ENCODE peak calls at places on chromosomes 2 and 18, in nine cellular contexts. One of them, this sample, is unnamed.

GRCh38 chr2:237955640-237956401 is 11.0 kb upstream of the UBE2F start:
- DNase-seq in iris pigment epithelial cell: no peak
- DNase-seq in HEK293T: no peak
- DNase-seq in cardiac muscle cell: no peak
- DNase-seq in BE2C: no peak
- DNase-seq in lower lobe of right lung: no peak
- DNase-seq in endothelial cell: no peak
- DNase-seq in AG08396: peak; percentile 52
- DNase-seq in H7: peak; percentile 85
- DNase-seq in this sample: no peak

GRCh38 chr2:30417253-30417652 is 29.8 kb upstream of the LCLAT1 start:
- DNase-seq in cardiac muscle cell: no peak
- DNase-seq in BE2C: no peak
- DNase-seq in H7: peak; percentile 38
- DNase-seq in lower lobe of right lung: no peak
- DNase-seq in HEK293T: no peak
- DNase-seq in AG08396: peak; percentile 34
- DNase-seq in iris pigment epithelial cell: peak; percentile 29
- DNase-seq in endothelial cell: no peak
- DNase-seq in this sample: peak; percentile 59

GRCh38 chr2:181813963-181814565 is 77.5 kb upstream of the ITPRID2 start:
- DNase-seq in iris pigment epithelial cell: peak; percentile 91
- DNase-seq in AG08396: peak; percentile 16
- DNase-seq in BE2C: no peak
- DNase-seq in cardiac muscle cell: no peak
- DNase-seq in H7: no peak
- DNase-seq in lower lobe of right lung: no peak
- DNase-seq in endothelial cell: no peak
- DNase-seq in HEK293T: no peak
- DNase-seq in this sample: no peak

GRCh38 chr2:150020221-150020620 is 432.6 kb upstream of the MMADHC start:
- DNase-seq in H7: no peak
- DNase-seq in lower lobe of right lung: no peak
- DNase-seq in AG08396: no peak
- DNase-seq in HEK293T: no peak
- DNase-seq in BE2C: no peak
- DNase-seq in endothelial cell: no peak
- DNase-seq in iris pigment epithelial cell: no peak
- DNase-seq in cardiac muscle cell: no peak
- DNase-seq in this sample: no peak

GRCh38 chr2:173983414-173983871 is 18.3 kb upstream of the SP3 start:
- DNase-seq in BE2C: no peak
- DNase-seq in iris pigment epithelial cell: no peak
- DNase-seq in H7: no peak
- DNase-seq in AG08396: no peak
- DNase-seq in lower lobe of right lung: no peak
- DNase-seq in endothelial cell: no peak
- DNase-seq in HEK293T: no peak
- DNase-seq in cardiac muscle cell: no peak
- DNase-seq in this sample: no peak

GRCh38 chr2:218429951-218430692 is 11.2 kb downstream of the VIL1 start:
- DNase-seq in cardiac muscle cell: no peak
- DNase-seq in endothelial cell: no peak
- DNase-seq in iris pigment epithelial cell: no peak
- DNase-seq in lower lobe of right lung: peak; percentile 20
- DNase-seq in BE2C: peak; percentile 46
- DNase-seq in AG08396: no peak
- DNase-seq in H7: peak; percentile 49
- DNase-seq in HEK293T: no peak
- DNase-seq in this sample: no peak

GRCh38 chr2:187541086-187542085 is 12.8 kb downstream of the TFPI start:
- DNase-seq in HEK293T: no peak
- DNase-seq in lower lobe of right lung: no peak
- DNase-seq in AG08396: peak; percentile 39
- DNase-seq in BE2C: no peak
- DNase-seq in H7: no peak
- DNase-seq in cardiac muscle cell: no peak
- DNase-seq in iris pigment epithelial cell: peak; percentile 97
- DNase-seq in endothelial cell: no peak
- DNase-seq in this sample: no peak

GRCh38 chr2:198042189-198042588 is 237.8 kb downstream of the PLCL1 start:
- DNase-seq in HEK293T: no peak
- DNase-seq in AG08396: no peak
- DNase-seq in iris pigment epithelial cell: no peak
- DNase-seq in lower lobe of right lung: no peak
- DNase-seq in endothelial cell: no peak
- DNase-seq in H7: no peak
- DNase-seq in cardiac muscle cell: no peak
- DNase-seq in BE2C: no peak
- DNase-seq in this sample: no peak

GRCh38 chr2:175039031-175039430 is 33.9 kb upstream of the CHN1 start:
- DNase-seq in endothelial cell: no peak
- DNase-seq in iris pigment epithelial cell: no peak
- DNase-seq in HEK293T: no peak
- DNase-seq in cardiac muscle cell: no peak
- DNase-seq in lower lobe of right lung: no peak
- DNase-seq in BE2C: no peak
- DNase-seq in AG08396: no peak
- DNase-seq in H7: no peak
- DNase-seq in this sample: no peak

GRCh38 chr2:76008001-76008702 is 297.4 kb upstream of the GCFC2 start:
- DNase-seq in iris pigment epithelial cell: no peak
- DNase-seq in AG08396: no peak
- DNase-seq in H7: no peak
- DNase-seq in endothelial cell: no peak
- DNase-seq in HEK293T: no peak
- DNase-seq in lower lobe of right lung: peak; percentile 45
- DNase-seq in BE2C: peak; percentile 64
- DNase-seq in cardiac muscle cell: peak; percentile 16
- DNase-seq in this sample: no peak

GRCh38 chr2:231573096-231573495 is 19.6 kb upstream of the TEX44 start:
- DNase-seq in H7: no peak
- DNase-seq in HEK293T: no peak
- DNase-seq in endothelial cell: no peak
- DNase-seq in AG08396: no peak
- DNase-seq in BE2C: no peak
- DNase-seq in cardiac muscle cell: no peak
- DNase-seq in iris pigment epithelial cell: no peak
- DNase-seq in lower lobe of right lung: no peak
- DNase-seq in this sample: no peak

GRCh38 chr2:1593371-1594205 is 150.7 kb downstream of the PXDN start:
- DNase-seq in HEK293T: no peak
- DNase-seq in BE2C: peak; percentile 85
- DNase-seq in iris pigment epithelial cell: peak; percentile 88
- DNase-seq in H7: peak; percentile 70
- DNase-seq in endothelial cell: no peak
- DNase-seq in cardiac muscle cell: peak; percentile 61
- DNase-seq in AG08396: peak; percentile 82
- DNase-seq in lower lobe of right lung: peak; percentile 43
- DNase-seq in this sample: no peak

GRCh38 chr2:39119732-39120520 is 925 bp downstream of the SOS1 start:
- DNase-seq in cardiac muscle cell: peak; percentile 79
- DNase-seq in endothelial cell: peak; percentile 54
- DNase-seq in HEK293T: peak; percentile 61
- DNase-seq in AG08396: peak; percentile 76
- DNase-seq in H7: peak; percentile 46
- DNase-seq in iris pigment epithelial cell: peak; percentile 68
- DNase-seq in lower lobe of right lung: peak; percentile 68
- DNase-seq in BE2C: peak; percentile 76
- DNase-seq in this sample: peak; percentile 32

GRCh38 chr2:126915903-126916302 is 17.2 kb downstream of the TEX51 start:
- DNase-seq in AG08396: no peak
- DNase-seq in BE2C: no peak
- DNase-seq in lower lobe of right lung: no peak
- DNase-seq in cardiac muscle cell: no peak
- DNase-seq in endothelial cell: no peak
- DNase-seq in H7: no peak
- DNase-seq in HEK293T: no peak
- DNase-seq in iris pigment epithelial cell: no peak
- DNase-seq in this sample: no peak

GRCh38 chr2:88828397-88829137 is 137.1 kb downstream of the RPIA start:
- DNase-seq in HEK293T: no peak
- DNase-seq in lower lobe of right lung: peak; percentile 48
- DNase-seq in BE2C: no peak
- DNase-seq in AG08396: no peak
- DNase-seq in cardiac muscle cell: no peak
- DNase-seq in iris pigment epithelial cell: peak; percentile 31
- DNase-seq in H7: no peak
- DNase-seq in endothelial cell: no peak
- DNase-seq in this sample: peak; percentile 56

GRCh38 chr2:168884990-168885389 is 5.2 kb downstream of the SPC25 start:
- DNase-seq in HEK293T: no peak
- DNase-seq in lower lobe of right lung: no peak
- DNase-seq in endothelial cell: no peak
- DNase-seq in AG08396: no peak
- DNase-seq in H7: no peak
- DNase-seq in BE2C: no peak
- DNase-seq in iris pigment epithelial cell: peak; percentile 12
- DNase-seq in cardiac muscle cell: no peak
- DNase-seq in this sample: no peak

GRCh38 chr2:216221806-216222205 is 112.7 kb downstream of the XRCC5 start:
- DNase-seq in iris pigment epithelial cell: peak; percentile 61
- DNase-seq in AG08396: peak; percentile 22
- DNase-seq in endothelial cell: no peak
- DNase-seq in BE2C: no peak
- DNase-seq in lower lobe of right lung: no peak
- DNase-seq in H7: no peak
- DNase-seq in HEK293T: no peak
- DNase-seq in cardiac muscle cell: no peak
- DNase-seq in this sample: no peak

GRCh38 chr2:138641277-138641676 is 138.9 kb downstream of the NXPH2 start:
- DNase-seq in BE2C: no peak
- DNase-seq in H7: no peak
- DNase-seq in lower lobe of right lung: no peak
- DNase-seq in HEK293T: no peak
- DNase-seq in AG08396: no peak
- DNase-seq in iris pigment epithelial cell: no peak
- DNase-seq in cardiac muscle cell: peak; percentile 57
- DNase-seq in endothelial cell: no peak
- DNase-seq in this sample: no peak

GRCh38 chr2:211455225-211455841 is 898.9 kb downstream of the CPS1 start:
- DNase-seq in HEK293T: peak; percentile 42
- DNase-seq in lower lobe of right lung: no peak
- DNase-seq in AG08396: peak; percentile 38
- DNase-seq in BE2C: peak; percentile 49
- DNase-seq in cardiac muscle cell: peak; percentile 61
- DNase-seq in H7: no peak
- DNase-seq in endothelial cell: peak; percentile 53
- DNase-seq in iris pigment epithelial cell: peak; percentile 34
- DNase-seq in this sample: no peak

GRCh38 chr2:74991977-74992376 is 33.5 kb downstream of the POLE4 start:
- DNase-seq in iris pigment epithelial cell: peak; percentile 73
- DNase-seq in BE2C: no peak
- DNase-seq in HEK293T: no peak
- DNase-seq in AG08396: peak; percentile 20
- DNase-seq in cardiac muscle cell: peak; percentile 31
- DNase-seq in endothelial cell: no peak
- DNase-seq in H7: no peak
- DNase-seq in lower lobe of right lung: no peak
- DNase-seq in this sample: no peak

GRCh38 chr2:62760555-62760954 is 55.0 kb downstream of the EHBP1 start:
- DNase-seq in endothelial cell: no peak
- DNase-seq in HEK293T: no peak
- DNase-seq in cardiac muscle cell: no peak
- DNase-seq in BE2C: no peak
- DNase-seq in lower lobe of right lung: no peak
- DNase-seq in H7: no peak
- DNase-seq in iris pigment epithelial cell: peak; percentile 78
- DNase-seq in AG08396: peak; percentile 24
- DNase-seq in this sample: no peak

GRCh38 chr2:114805195-114805594 is 362.8 kb downstream of the DPP10 start:
- DNase-seq in HEK293T: no peak
- DNase-seq in BE2C: no peak
- DNase-seq in endothelial cell: no peak
- DNase-seq in cardiac muscle cell: no peak
- DNase-seq in lower lobe of right lung: no peak
- DNase-seq in AG08396: no peak
- DNase-seq in H7: no peak
- DNase-seq in iris pigment epithelial cell: no peak
- DNase-seq in this sample: no peak

GRCh38 chr2:101150306-101151140 is 659 bp downstream of the TBC1D8 start:
- DNase-seq in cardiac muscle cell: peak; percentile 56
- DNase-seq in H7: peak; percentile 86
- DNase-seq in endothelial cell: peak; percentile 45
- DNase-seq in AG08396: peak; percentile 65
- DNase-seq in HEK293T: peak; percentile 39
- DNase-seq in BE2C: peak; percentile 25
- DNase-seq in lower lobe of right lung: peak; percentile 61
- DNase-seq in iris pigment epithelial cell: no peak
- DNase-seq in this sample: peak; percentile 42

GRCh38 chr2:223058952-223059716 is 7.1 kb downstream of the KCNE4 start:
- DNase-seq in HEK293T: no peak
- DNase-seq in BE2C: peak; percentile 21
- DNase-seq in iris pigment epithelial cell: peak; percentile 39
- DNase-seq in H7: no peak
- DNase-seq in endothelial cell: no peak
- DNase-seq in cardiac muscle cell: no peak
- DNase-seq in lower lobe of right lung: no peak
- DNase-seq in AG08396: no peak
- DNase-seq in this sample: no peak

GRCh38 chr2:97348265-97348664 is 235.3 kb downstream of the ANKRD36 start:
- DNase-seq in BE2C: no peak
- DNase-seq in iris pigment epithelial cell: no peak
- DNase-seq in cardiac muscle cell: no peak
- DNase-seq in H7: peak; percentile 44
- DNase-seq in AG08396: no peak
- DNase-seq in lower lobe of right lung: no peak
- DNase-seq in HEK293T: no peak
- DNase-seq in endothelial cell: no peak
- DNase-seq in this sample: no peak

GRCh38 chr2:62972601-62973000 is 78.0 kb upstream of the OTX1 start:
- DNase-seq in BE2C: no peak
- DNase-seq in endothelial cell: no peak
- DNase-seq in iris pigment epithelial cell: no peak
- DNase-seq in cardiac muscle cell: no peak
- DNase-seq in lower lobe of right lung: no peak
- DNase-seq in H7: no peak
- DNase-seq in AG08396: no peak
- DNase-seq in HEK293T: no peak
- DNase-seq in this sample: no peak

GRCh38 chr2:151824886-151825285 is 3.3 kb downstream of the ARL5A start:
- DNase-seq in AG08396: no peak
- DNase-seq in endothelial cell: no peak
- DNase-seq in H7: no peak
- DNase-seq in cardiac muscle cell: no peak
- DNase-seq in lower lobe of right lung: no peak
- DNase-seq in iris pigment epithelial cell: no peak
- DNase-seq in BE2C: no peak
- DNase-seq in HEK293T: no peak
- DNase-seq in this sample: no peak

GRCh38 chr2:40179801-40180200 is 272.1 kb downstream of the SLC8A1 start:
- DNase-seq in BE2C: no peak
- DNase-seq in lower lobe of right lung: no peak
- DNase-seq in HEK293T: no peak
- DNase-seq in AG08396: no peak
- DNase-seq in H7: no peak
- DNase-seq in cardiac muscle cell: no peak
- DNase-seq in iris pigment epithelial cell: no peak
- DNase-seq in endothelial cell: no peak
- DNase-seq in this sample: no peak

GRCh38 chr18:69840445-69840844 is 107.2 kb downstream of the CD226 start:
- DNase-seq in AG08396: no peak
- DNase-seq in cardiac muscle cell: no peak
- DNase-seq in H7: no peak
- DNase-seq in lower lobe of right lung: no peak
- DNase-seq in endothelial cell: no peak
- DNase-seq in iris pigment epithelial cell: peak; percentile 50
- DNase-seq in HEK293T: no peak
- DNase-seq in BE2C: no peak
- DNase-seq in this sample: no peak

GRCh38 chr18:22060361-22060760 is 109.0 kb upstream of the GATA6 start:
- DNase-seq in H7: no peak
- DNase-seq in endothelial cell: no peak
- DNase-seq in HEK293T: no peak
- DNase-seq in AG08396: no peak
- DNase-seq in cardiac muscle cell: no peak
- DNase-seq in BE2C: no peak
- DNase-seq in lower lobe of right lung: no peak
- DNase-seq in iris pigment epithelial cell: no peak
- DNase-seq in this sample: no peak

This sample was measured in heart right ventricle.